ENCODE peak calls at places on chromosome 10, in five cellular contexts. Z is psoas muscle, K is Peyer's patch, I is GM23338, W is suprapubic skin. C is an unnamed sample.

GRCh38 chr10:7320072-7320471 is 90.8 kb downstream of the SFMBT2 start:
- DNase-seq in Z (no peak), K (no peak), I (no peak), W (no peak), C (no peak)

GRCh38 chr10:53071505-53072125 is 299.0 kb upstream of the MBL2 start:
- DNase-seq in Z (no peak), K (no peak), I (no peak), W (no peak), C (no peak)

GRCh38 chr10:11511325-11511724 is 100.1 kb downstream of the USP6NL start:
- DNase-seq in Z (no peak), K (no peak), I (no peak), W (no peak), C (no peak)

GRCh38 chr10:1187855-1188555 is 131.8 kb downstream of the WDR37 start:
- DNase-seq in Z (no peak), K (no peak), I (no peak), W (peak), C (no peak)

GRCh38 chr10:93926613-93927012 is 32.8 kb downstream of the SLC35G1 start:
- DNase-seq in Z (no peak), K (no peak), I (no peak), W (no peak), C (no peak)

GRCh38 chr10:97538401-97538800 is 34.2 kb upstream of the ANKRD2 start:
- DNase-seq in Z (no peak), K (no peak), I (no peak), W (no peak), C (no peak)

GRCh38 chr10:104332243-104333036 is 5.8 kb downstream of the ITPRIP start:
- DNase-seq in Z (no peak), K (peak), I (no peak), W (peak), C (no peak)

GRCh38 chr10:15558136-15558535 is 161.6 kb downstream of the ITGA8 start:
- DNase-seq in Z (no peak), K (no peak), I (no peak), W (no peak), C (no peak)

GRCh38 chr10:71683301-71683700 is 36.3 kb downstream of the C10orf105 start:
- DNase-seq in Z (peak), K (no peak), I (no peak), W (no peak), C (no peak)

GRCh38 chr10:21363753-21364104 is 161.8 kb downstream of the SKIDA1 start:
- DNase-seq in Z (no peak), K (no peak), I (no peak), W (no peak), C (no peak)

GRCh38 chr10:919481-919880 is 12.0 kb downstream of the LARP4B start:
- DNase-seq in Z (no peak), K (no peak), I (no peak), W (no peak), C (no peak)

GRCh38 chr10:115649217-115649616 is 556.1 kb downstream of the ATRNL1 start:
- DNase-seq in Z (no peak), K (no peak), I (no peak), W (no peak), C (no peak)

GRCh38 chr10:114110174-114110972 is 63.6 kb downstream of the CCDC186 start:
- DNase-seq in Z (no peak), K (no peak), I (peak), W (no peak), C (no peak)

GRCh38 chr10:34666008-34666700 is 148.9 kb downstream of the PARD3 start:
- DNase-seq in Z (no peak), K (no peak), I (peak), W (no peak), C (peak)

GRCh38 chr10:112375721-112376577 is 2.0 kb downstream of the ACSL5 start:
- DNase-seq in Z (peak), K (peak), I (no peak), W (no peak), C (no peak)

GRCh38 chr10:99852481-99853213 is 70.2 kb downstream of the ABCC2 start:
- DNase-seq in Z (no peak), K (no peak), I (no peak), W (no peak), C (no peak)

GRCh38 chr10:121063744-121064143 is 212.6 kb downstream of the WDR11 start:
- DNase-seq in Z (no peak), K (no peak), I (no peak), W (no peak), C (no peak)

GRCh38 chr10:3708830-3709229 is 76.2 kb downstream of the KLF6 start:
- DNase-seq in Z (no peak), K (no peak), I (no peak), W (no peak), C (no peak)

GRCh38 chr10:70726909-70727495 is 54.7 kb downstream of the ADAMTS14 start:
- DNase-seq in Z (no peak), K (no peak), I (no peak), W (no peak), C (no peak)

GRCh38 chr10:62733654-62734293 is 70.7 kb upstream of the ADO start:
- DNase-seq in Z (no peak), K (no peak), I (no peak), W (no peak), C (no peak)

GRCh38 chr10:96767611-96768010 is 47.3 kb upstream of the PIK3AP1 start:
- DNase-seq in Z (no peak), K (no peak), I (no peak), W (no peak), C (no peak)

GRCh38 chr10:44909910-44910309 is 1.2 kb upstream of the TMEM72 start:
- DNase-seq in Z (no peak), K (no peak), I (no peak), W (no peak), C (no peak)

GRCh38 chr10:53325073-53325472 is 552.5 kb upstream of the MBL2 start:
- DNase-seq in Z (no peak), K (no peak), I (no peak), W (no peak), C (no peak)

GRCh38 chr10:3945026-3945425 is 160.0 kb upstream of the KLF6 start:
- DNase-seq in Z (no peak), K (no peak), I (no peak), W (no peak), C (no peak)

GRCh38 chr10:63396123-63396719 is 69.6 kb downstream of the JMJD1C start:
- DNase-seq in Z (no peak), K (no peak), I (no peak), W (no peak), C (no peak)

GRCh38 chr10:69503001-69503895 is 52.0 kb downstream of the TSPAN15 start:
- DNase-seq in Z (no peak), K (no peak), I (no peak), W (no peak), C (no peak)

GRCh38 chr10:131072651-131073468 is 238.7 kb downstream of the TCERG1L start:
- DNase-seq in Z (no peak), K (no peak), I (no peak), W (peak), C (no peak)

GRCh38 chr10:24503627-24504320 is 219.9 kb downstream of the ARHGAP21 start:
- DNase-seq in Z (no peak), K (no peak), I (peak), W (no peak), C (peak)

DNA sequence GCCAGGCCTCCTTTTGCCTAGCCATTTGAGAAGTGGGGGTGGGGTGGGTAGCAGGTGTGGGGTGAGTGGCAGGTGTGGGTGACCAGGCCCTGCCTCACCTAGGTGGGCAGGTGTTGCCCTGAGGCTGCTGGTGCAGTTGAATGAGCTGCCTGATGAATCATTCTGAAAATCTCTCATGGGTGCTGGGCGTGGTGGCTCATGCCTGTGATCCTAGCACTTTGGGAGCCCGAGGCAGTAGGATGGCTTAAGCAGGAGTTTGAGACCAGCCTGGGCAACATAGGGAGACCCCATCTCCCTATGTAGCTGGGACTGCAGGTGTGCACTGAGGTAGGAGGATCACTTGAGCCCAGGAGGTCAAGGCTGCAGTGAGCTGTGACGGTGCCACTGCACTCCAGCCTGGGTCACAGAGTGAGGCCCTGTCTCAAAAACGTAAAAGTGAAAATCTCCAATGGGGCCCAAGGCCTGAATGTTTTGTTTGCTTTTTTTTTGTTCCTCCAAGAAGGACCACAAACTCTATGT is 17.7 kb downstream of the TSPAN14 start:
- DNase-seq in Z (no peak), K (no peak), I (no peak), W (no peak), C (no peak)
- H3K4me3 ChIP-seq in Z (no peak), K (no peak), I (no peak), W (no peak), C (no peak)

GRCh38 chr10:12594448-12594944 is 245.1 kb downstream of the CAMK1D start:
- DNase-seq in Z (no peak), K (peak), I (no peak), W (no peak), C (peak)

GRCh38 chr10:12597176-12597575 is 247.8 kb downstream of the CAMK1D start:
- DNase-seq in Z (no peak), K (no peak), I (no peak), W (no peak), C (no peak)

GRCh38 chr10:12600652-12601051 is 251.3 kb downstream of the CAMK1D start:
- DNase-seq in Z (no peak), K (no peak), I (no peak), W (no peak), C (no peak)

GRCh38 chr10:12596055-12596576 is 246.8 kb downstream of the CAMK1D start:
- DNase-seq in Z (no peak), K (no peak), I (no peak), W (no peak), C (no peak)

GRCh38 chr10:12597800-12598750 is 248.7 kb downstream of the CAMK1D start:
- DNase-seq in Z (no peak), K (no peak), I (no peak), W (no peak), C (no peak)
- H3K4me3 ChIP-seq in Z (no peak), K (no peak), I (no peak), W (no peak), C (no peak)

GRCh38 chr10:119211176-119211575 is 3.8 kb downstream of the GRK5 start:
- DNase-seq in Z (no peak), K (no peak), I (no peak), W (no peak), C (no peak)

GRCh38 chr10:119209050-119209735 is 1.8 kb downstream of the GRK5 start:
- DNase-seq in Z (peak), K (peak), I (peak), W (peak), C (no peak)

GRCh38 chr10:119209736-119210355 is 2.5 kb downstream of the GRK5 start:
- DNase-seq in Z (no peak), K (no peak), I (no peak), W (no peak), C (no peak)

GRCh38 chr10:119210633-119211032 is 3.3 kb downstream of the GRK5 start:
- DNase-seq in Z (no peak), K (no peak), I (no peak), W (no peak), C (no peak)

DNA sequence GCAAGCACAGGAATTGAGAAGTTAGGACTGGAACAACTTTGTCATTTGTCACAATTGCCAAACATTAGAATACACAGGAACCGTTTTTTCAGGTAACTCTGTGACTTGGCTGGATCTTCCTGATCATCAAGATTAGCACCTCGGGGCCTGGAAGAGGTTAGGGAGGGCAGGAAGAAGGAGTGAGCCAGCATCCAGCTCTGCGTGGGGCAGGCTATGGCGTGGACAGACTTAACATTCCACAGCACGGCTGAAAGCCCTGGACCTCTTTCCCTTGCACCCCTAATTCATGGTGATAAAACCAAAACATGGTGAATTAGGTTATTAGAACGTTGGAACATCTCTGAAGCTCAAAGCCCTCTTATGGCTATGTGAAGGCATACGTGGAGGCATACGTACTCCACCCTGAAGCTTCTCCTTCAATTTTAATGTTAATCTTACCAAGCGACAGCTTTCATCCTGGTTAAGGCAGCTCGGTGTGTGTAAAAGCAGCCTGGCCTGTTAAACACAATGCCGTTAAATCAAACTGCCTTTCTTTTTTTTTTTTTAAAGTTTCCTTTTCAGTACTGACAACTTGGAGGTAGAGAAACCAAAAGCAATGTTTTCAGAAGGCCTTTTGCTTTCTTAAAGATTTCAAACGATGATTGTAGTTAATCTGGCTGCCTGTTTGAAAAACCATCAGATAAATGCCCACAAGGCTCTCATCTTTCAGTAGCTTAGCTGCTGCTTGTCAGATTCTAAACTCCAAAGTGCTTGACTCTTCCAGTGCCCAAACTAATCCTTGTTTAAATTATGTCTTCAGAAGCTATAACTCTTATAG is 4.5 kb downstream of the GRK5 start:
- DNase-seq in Z (no peak), K (no peak), I (no peak), W (no peak), C (peak)
- H3K4me3 ChIP-seq in Z (peak), K (no peak), I (no peak), W (peak), C (peak)

GRCh38 chr10:81875680-81876252 is 772 bp downstream of the NRG3 start:
- DNase-seq in Z (no peak), K (no peak), I (peak), W (no peak), C (no peak)
- H3K4me3 ChIP-seq in Z (no peak), K (no peak), I (peak), W (peak), C (no peak)

GRCh38 chr10:89838002-89838615 is 136.7 kb downstream of the KIF20B start:
- DNase-seq in Z (no peak), K (peak), I (peak), W (no peak), C (no peak)
- H3K4me3 ChIP-seq in Z (peak), K (peak), I (peak), W (peak), C (no peak)

GRCh38 chr10:78976825-78977760 is 91.7 kb upstream of the ZMIZ1 start:
- DNase-seq in Z (peak), K (no peak), I (no peak), W (no peak), C (no peak)
- H3K4me3 ChIP-seq in Z (no peak), K (no peak), I (no peak), W (no peak), C (no peak)

DNA sequence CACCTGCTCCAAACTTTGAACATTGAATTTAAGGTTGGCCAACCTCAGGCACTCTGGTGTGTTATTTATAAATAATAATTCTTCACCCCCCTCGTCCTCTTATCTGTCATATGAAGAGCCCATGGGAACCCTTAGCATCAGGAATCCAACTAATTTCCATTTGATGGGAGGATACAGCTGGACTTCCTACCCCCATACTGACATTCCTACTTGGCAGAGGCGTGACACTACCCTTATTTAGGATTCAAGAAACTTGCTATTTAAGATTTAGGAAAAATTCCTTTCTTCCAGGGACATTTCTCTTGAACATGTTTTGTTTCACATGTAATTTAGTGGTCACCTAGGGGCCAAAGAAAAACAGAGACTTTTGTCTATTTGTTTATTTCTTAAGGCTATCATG is 171.9 kb upstream of the NRP1 start:
- DNase-seq in Z (no peak), K (no peak), I (no peak), W (no peak), C (no peak)
- H3K4me3 ChIP-seq in Z (no peak), K (no peak), I (no peak), W (no peak), C (no peak)

GRCh38 chr10:20085115-20085514 is 268.9 kb downstream of the PLXDC2 start:
- DNase-seq in Z (no peak), K (no peak), I (peak), W (no peak), C (no peak)
- H3K4me3 ChIP-seq in Z (no peak), K (no peak), I (no peak), W (no peak), C (no peak)

DNA sequence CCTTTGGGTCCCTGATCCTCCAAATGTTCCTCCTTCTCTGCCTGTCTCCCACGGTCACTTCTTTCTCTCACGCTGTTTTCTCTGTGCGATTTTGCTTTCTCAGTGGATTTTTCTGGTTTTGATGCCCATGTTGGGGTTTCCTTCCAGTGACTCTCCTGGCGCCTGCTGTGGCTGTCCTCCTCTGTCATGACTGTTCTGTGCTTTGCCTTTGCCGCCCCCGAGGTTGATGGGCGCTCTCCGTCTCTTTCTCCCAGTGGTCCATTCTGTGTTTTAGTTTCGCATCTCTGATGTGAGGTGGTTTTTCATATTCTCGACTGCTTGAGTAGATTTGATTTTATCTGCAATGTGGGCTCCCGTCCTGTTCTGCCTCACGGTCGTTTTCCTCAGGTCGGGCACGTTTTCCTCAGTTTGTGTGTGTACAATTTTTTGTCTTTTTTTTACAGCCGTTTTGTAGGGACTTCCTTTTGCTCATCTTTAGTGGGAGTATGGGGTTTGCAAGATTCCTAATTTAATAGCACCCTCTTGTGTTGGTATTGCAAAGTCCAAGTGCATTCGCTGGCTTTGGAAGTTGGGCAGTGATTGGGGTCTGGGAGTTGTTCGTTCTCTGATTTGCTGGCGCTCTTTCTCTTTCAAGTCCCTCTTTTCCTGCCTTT is 100.0 kb downstream of the INPP5A start:
- DNase-seq in Z (peak), K (no peak), I (peak), W (peak), C (peak)
- H3K4me3 ChIP-seq in Z (no peak), K (no peak), I (no peak), W (no peak), C (no peak)